ENCODE peak calls at places on chromosome 7, in four cellular contexts. J, I, F and P are unnamed samples.

GRCh38 chr7:96708872-96709271 is 774 bp downstream of the SEM1 start:
- DNase-seq in F (no peak), I (no peak), J (no peak), P (no peak)

GRCh38 chr7:27181176-27181520 is 3.9 kb downstream of the HOXA11 start:
- DNase-seq in J (no peak), I (no peak), F (no peak), P (no peak)

GRCh38 chr7:99105756-99106155 is 38.2 kb downstream of the SMURF1 start:
- DNase-seq in J (no peak), I (no peak), F (no peak), P (no peak)

GRCh38 chr7:100171840-100172239 is 3.4 kb upstream of the GAL3ST4 start:
- DNase-seq in J (no peak), F (no peak), I (no peak), P (no peak)

GRCh38 chr7:129841465-129841864 is 111.3 kb downstream of the UBE2H start:
- DNase-seq in J (no peak), I (no peak), F (no peak), P (no peak)

GRCh38 chr7:7996568-7996967 is 28.0 kb downstream of the GLCCI1 start:
- DNase-seq in F (no peak), J (no peak), I (no peak), P (no peak)

GRCh38 chr7:85287126-85287825 is 100.4 kb upstream of the SEMA3D start:
- DNase-seq in I (no peak), J (no peak), F (no peak), P (no peak)

GRCh38 chr7:930975-931758 is 23.3 kb downstream of the ADAP1 start:
- DNase-seq in F (no peak), I (no peak), J (no peak), P (no peak)

GRCh38 chr7:82376739-82377138 is 66.8 kb downstream of the CACNA2D1 start:
- DNase-seq in J (no peak), F (no peak), I (no peak), P (no peak)

GRCh38 chr7:10579561-10579960 is 394.1 kb upstream of the PHF14 start:
- DNase-seq in J (no peak), I (no peak), F (no peak), P (no peak)

GRCh38 chr7:130878785-130879184 is 144.8 kb upstream of the KLF14 start:
- DNase-seq in J (no peak), F (no peak), I (no peak), P (no peak)

GRCh38 chr7:99733448-99733847 is 1.5 kb downstream of the CYP3A7 start:
- DNase-seq in F (no peak), J (no peak), I (no peak), P (no peak)

GRCh38 chr7:14133752-14134151 is 144.3 kb upstream of the ETV1 start:
- DNase-seq in F (no peak), J (no peak), I (no peak), P (no peak)

GRCh38 chr7:158685727-158686126 is 18.9 kb downstream of the NCAPG2 start:
- DNase-seq in J (no peak), I (no peak), F (no peak), P (no peak)

GRCh38 chr7:109950821-109951601 is 1139.9 kb upstream of the LRRN3 start:
- DNase-seq in F (no peak), I (no peak), J (no peak), P (no peak)

GRCh38 chr7:29815181-29816105 is 9.1 kb downstream of the WIPF3 start:
- DNase-seq in J (no peak), I (no peak), F (no peak), P (no peak)

GRCh38 chr7:137403282-137403681 is 59.7 kb upstream of the PTN start:
- DNase-seq in J (no peak), I (no peak), F (no peak), P (no peak)

GRCh38 chr7:117750612-117751563 is 122.4 kb downstream of the CTTNBP2 start:
- DNase-seq in J (no peak), I (no peak), F (no peak), P (no peak)

GRCh38 chr7:134690614-134691504 is 44.2 kb downstream of the BPGM start:
- DNase-seq in J (no peak), F (no peak), I (no peak), P (no peak)

GRCh38 chr7:116495737-116496136 is 3.8 kb upstream of the CAV2 start:
- DNase-seq in F (no peak), J (no peak), I (no peak), P (no peak)

GRCh38 chr7:151341357-151342101 is at the start of gene NUB1:
- DNase-seq in I (peak; percentile 99), J (peak; percentile 99), F (peak; percentile 30), P (peak; percentile 68)

GRCh38 chr7:74479066-74479781 is 25.5 kb downstream of the GTF2IRD1 start:
- DNase-seq in F (no peak), I (no peak), J (peak; percentile 87), P (no peak)

GRCh38 chr7:101085000-101085948 is at the start of gene TRIM56:
- DNase-seq in I (peak; percentile 53), F (no peak), J (peak; percentile 95), P (peak; percentile 75)

GRCh38 chr7:93935112-93935511 is 13.6 kb downstream of the GNG11 start:
- DNase-seq in F (no peak), I (no peak), J (no peak), P (no peak)

GRCh38 chr7:95798401-95798930 is 26.1 kb downstream of the DYNC1I1 start:
- DNase-seq in I (no peak), F (no peak), J (no peak), P (no peak)

GRCh38 chr7:44068054-44068453 is 2.7 kb upstream of the PGAM2 start:
- DNase-seq in J (no peak), I (no peak), F (no peak), P (no peak)

GRCh38 chr7:69801729-69802688 is 203.7 kb downstream of the AUTS2 start:
- DNase-seq in J (no peak), F (no peak), I (no peak), P (no peak)